ENCODE peak calls at places on chromosomes 1 and 21, in five cellular contexts. One of them, this sample, is unnamed.

GRCh38 chr1:224535641-224536040 is 80.5 kb upstream of the CNIH3 start:
- DNase-seq in upper lobe of left lung: no peak
- DNase-seq in ovary: no peak
- DNase-seq in tibial artery: no peak
- DNase-seq in fibroblast of the aortic adventitia: no peak
- DNase-seq in this sample: no peak

GRCh38 chr1:168803696-168804510 is 74.9 kb upstream of the DPT start:
- DNase-seq in ovary: no peak
- DNase-seq in fibroblast of the aortic adventitia: no peak
- DNase-seq in upper lobe of left lung: no peak
- DNase-seq in tibial artery: no peak
- DNase-seq in this sample: no peak

GRCh38 chr1:41898191-41898713 is 20.5 kb downstream of the HIVEP3 start:
- DNase-seq in tibial artery: no peak
- DNase-seq in fibroblast of the aortic adventitia: peak
- DNase-seq in ovary: no peak
- DNase-seq in upper lobe of left lung: peak
- DNase-seq in this sample: peak

GRCh38 chr1:21534674-21535378 is 25.6 kb downstream of the ALPL start:
- DNase-seq in upper lobe of left lung: peak
- DNase-seq in tibial artery: no peak
- DNase-seq in fibroblast of the aortic adventitia: peak
- DNase-seq in ovary: no peak
- DNase-seq in this sample: no peak

GRCh38 chr21:33559813-33560212 is 17.0 kb downstream of the SON start:
- DNase-seq in upper lobe of left lung: no peak
- DNase-seq in ovary: no peak
- DNase-seq in tibial artery: no peak
- DNase-seq in fibroblast of the aortic adventitia: no peak
- DNase-seq in this sample: no peak

GRCh38 chr1:15975358-15975804 is 520 bp downstream of the ZBTB17 start:
- DNase-seq in upper lobe of left lung: peak
- DNase-seq in tibial artery: no peak
- DNase-seq in ovary: no peak
- DNase-seq in fibroblast of the aortic adventitia: peak
- DNase-seq in this sample: no peak

GRCh38 chr1:176118985-176119384 is 88.1 kb downstream of the COP1 start:
- DNase-seq in fibroblast of the aortic adventitia: no peak
- DNase-seq in tibial artery: no peak
- DNase-seq in ovary: no peak
- DNase-seq in upper lobe of left lung: no peak
- DNase-seq in this sample: no peak

GRCh38 chr1:35873243-35873642 is 9.8 kb upstream of the AGO1 start:
- DNase-seq in fibroblast of the aortic adventitia: no peak
- DNase-seq in upper lobe of left lung: no peak
- DNase-seq in ovary: no peak
- DNase-seq in tibial artery: no peak
- DNase-seq in this sample: no peak

GRCh38 chr21:32515869-32516268 is 69.5 kb downstream of the TCP10L start:
- DNase-seq in fibroblast of the aortic adventitia: peak
- DNase-seq in ovary: no peak
- DNase-seq in tibial artery: no peak
- DNase-seq in upper lobe of left lung: no peak
- DNase-seq in this sample: no peak

DNA sequence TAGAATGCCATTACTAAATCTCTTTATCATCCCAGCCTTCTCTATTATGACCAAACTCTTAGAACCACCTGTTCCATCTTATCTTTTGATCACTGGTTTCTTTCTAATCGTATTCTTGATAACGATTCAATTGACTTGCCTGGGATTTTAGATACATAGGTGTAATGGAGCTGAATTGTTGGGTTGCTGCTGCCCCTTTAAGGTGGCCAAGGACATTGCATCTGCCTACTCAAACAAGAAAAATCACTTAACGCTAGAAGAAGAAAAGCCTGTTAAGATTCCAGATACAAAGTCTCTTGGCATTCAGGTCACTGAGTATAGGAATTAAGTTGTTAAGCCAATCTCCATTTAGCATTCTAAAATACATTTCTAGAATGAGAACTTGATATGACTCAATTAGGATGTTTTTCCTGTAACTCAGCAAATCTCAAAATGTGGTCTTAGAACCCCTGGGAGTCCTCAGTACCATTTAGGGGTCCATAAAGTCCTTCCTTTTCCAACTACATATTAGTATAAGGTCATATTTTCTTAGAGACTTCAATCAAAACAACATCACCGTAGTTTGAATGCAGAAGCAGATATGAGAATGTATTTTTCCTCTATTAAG is 12.4 kb downstream of the NEXN start:
- DNase-seq in upper lobe of left lung: peak
- DNase-seq in tibial artery: no peak
- DNase-seq in ovary: no peak
- DNase-seq in fibroblast of the aortic adventitia: peak
- DNase-seq in this sample: no peak
- TF ChIP-seq CTCF in upper lobe of left lung: peak
- TF ChIP-seq CTCF in tibial artery: peak
- TF ChIP-seq CTCF in ovary: peak
- TF ChIP-seq CTCF in fibroblast of the aortic adventitia: peak
- TF ChIP-seq CTCF in this sample: peak

DNA sequence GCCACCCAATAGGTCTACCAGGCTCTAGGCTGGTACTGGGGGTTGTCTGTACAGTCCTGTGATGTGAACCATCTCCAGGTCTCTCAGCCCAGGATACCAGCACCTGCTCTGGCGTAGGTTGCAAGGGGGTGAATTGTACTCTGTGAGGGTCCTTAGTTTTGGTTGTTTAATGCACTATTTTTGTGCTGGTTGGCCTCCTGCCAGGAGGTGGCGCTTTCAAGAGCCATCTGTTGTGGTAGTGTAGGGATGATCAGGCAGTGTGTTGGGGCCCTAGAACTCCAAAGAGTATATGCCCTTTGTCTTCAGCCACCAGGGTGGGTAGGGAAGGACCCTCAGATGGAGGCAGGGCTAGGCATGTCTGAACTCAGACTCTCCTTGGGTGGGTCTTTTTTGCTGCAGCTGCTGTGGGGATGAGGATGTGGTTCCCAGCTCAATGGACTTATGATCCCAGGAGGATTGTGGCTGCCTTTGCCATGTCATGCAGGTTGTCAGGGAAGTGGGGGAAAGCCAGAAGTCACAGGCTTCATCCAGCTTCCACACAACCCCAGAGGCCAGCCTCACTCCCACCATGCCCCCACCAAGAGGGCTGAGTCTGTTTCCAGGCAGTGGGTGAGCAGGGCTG is 301.8 kb upstream of the CHRM3 start:
- DNase-seq in tibial artery: no peak
- DNase-seq in upper lobe of left lung: no peak
- DNase-seq in ovary: no peak
- DNase-seq in fibroblast of the aortic adventitia: no peak
- DNase-seq in this sample: no peak
- TF ChIP-seq CTCF in tibial artery: no peak
- TF ChIP-seq CTCF in upper lobe of left lung: no peak
- TF ChIP-seq CTCF in ovary: no peak
- TF ChIP-seq CTCF in fibroblast of the aortic adventitia: no peak
- TF ChIP-seq CTCF in this sample: no peak

GRCh38 chr1:185585770-185586169 is 148.4 kb upstream of the HMCN1 start:
- DNase-seq in tibial artery: no peak
- DNase-seq in upper lobe of left lung: no peak
- DNase-seq in fibroblast of the aortic adventitia: no peak
- DNase-seq in ovary: no peak
- DNase-seq in this sample: no peak
- TF ChIP-seq CTCF in tibial artery: no peak
- TF ChIP-seq CTCF in upper lobe of left lung: no peak
- TF ChIP-seq CTCF in fibroblast of the aortic adventitia: no peak
- TF ChIP-seq CTCF in ovary: no peak
- TF ChIP-seq CTCF in this sample: no peak

GRCh38 chr1:231814031-231814430 is 187.4 kb downstream of the DISC1 start:
- DNase-seq in ovary: no peak
- DNase-seq in tibial artery: no peak
- DNase-seq in upper lobe of left lung: no peak
- DNase-seq in fibroblast of the aortic adventitia: no peak
- DNase-seq in this sample: no peak

GRCh38 chr1:231818342-231818741 is 191.8 kb downstream of the DISC1 start:
- DNase-seq in fibroblast of the aortic adventitia: peak
- DNase-seq in upper lobe of left lung: no peak
- DNase-seq in ovary: no peak
- DNase-seq in tibial artery: no peak
- DNase-seq in this sample: no peak

GRCh38 chr1:231810415-231810814 is 183.8 kb downstream of the DISC1 start:
- DNase-seq in upper lobe of left lung: no peak
- DNase-seq in ovary: no peak
- DNase-seq in fibroblast of the aortic adventitia: no peak
- DNase-seq in tibial artery: no peak
- DNase-seq in this sample: no peak

GRCh38 chr1:231817813-231818212 is 191.2 kb downstream of the DISC1 start:
- DNase-seq in upper lobe of left lung: no peak
- DNase-seq in tibial artery: no peak
- DNase-seq in fibroblast of the aortic adventitia: no peak
- DNase-seq in ovary: no peak
- DNase-seq in this sample: no peak

GRCh38 chr1:231814536-231814935 is 187.9 kb downstream of the DISC1 start:
- DNase-seq in fibroblast of the aortic adventitia: no peak
- DNase-seq in ovary: no peak
- DNase-seq in tibial artery: no peak
- DNase-seq in upper lobe of left lung: no peak
- DNase-seq in this sample: no peak
- TF ChIP-seq CTCF in fibroblast of the aortic adventitia: no peak
- TF ChIP-seq CTCF in ovary: no peak
- TF ChIP-seq CTCF in tibial artery: no peak
- TF ChIP-seq CTCF in upper lobe of left lung: no peak
- TF ChIP-seq CTCF in this sample: no peak

DNA sequence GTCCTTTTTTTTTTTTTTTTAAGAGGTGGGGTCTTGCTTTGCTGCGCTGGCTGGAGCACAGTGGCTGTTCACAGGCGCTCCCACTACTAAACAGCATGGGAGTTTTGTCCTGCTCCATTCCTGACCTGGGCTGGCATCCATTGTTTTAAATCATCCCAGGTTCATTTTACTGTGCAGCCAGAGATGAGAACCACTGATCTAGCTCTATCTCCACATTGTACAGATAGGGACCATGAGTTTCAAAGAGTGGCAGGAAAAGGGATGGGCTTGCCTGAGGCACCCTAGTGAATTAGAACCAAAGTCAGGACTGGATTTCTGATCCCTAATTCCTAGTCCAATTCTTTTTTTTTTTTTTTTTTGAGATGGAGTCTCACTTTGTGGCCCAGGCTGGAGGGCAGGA is 7.2 kb upstream of the TMEM222 start:
- DNase-seq in fibroblast of the aortic adventitia: no peak
- DNase-seq in tibial artery: no peak
- DNase-seq in ovary: no peak
- DNase-seq in upper lobe of left lung: no peak
- DNase-seq in this sample: no peak
- TF ChIP-seq CTCF in fibroblast of the aortic adventitia: no peak
- TF ChIP-seq CTCF in tibial artery: no peak
- TF ChIP-seq CTCF in ovary: no peak
- TF ChIP-seq CTCF in upper lobe of left lung: no peak
- TF ChIP-seq CTCF in this sample: no peak

DNA sequence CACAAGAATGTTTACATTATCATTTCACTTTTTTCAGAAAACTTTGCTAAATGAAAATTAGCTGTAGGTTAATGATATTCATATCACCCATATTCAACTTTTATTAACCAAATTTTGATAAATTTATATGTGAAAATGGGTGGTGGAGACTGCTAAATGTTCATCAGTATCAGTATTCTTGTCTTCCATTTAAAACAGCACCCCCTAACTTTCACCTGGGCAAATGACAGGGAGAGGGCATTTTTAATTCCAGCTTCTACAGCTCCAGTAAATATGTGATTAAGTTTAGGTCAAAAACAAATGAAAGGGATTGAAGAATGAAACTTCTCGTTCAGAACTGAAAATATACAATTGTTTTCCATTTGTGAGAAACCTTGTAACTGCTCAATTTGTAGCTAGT is 722.2 kb downstream of the KCNT2 start:
- DNase-seq in upper lobe of left lung: no peak
- DNase-seq in ovary: no peak
- DNase-seq in tibial artery: no peak
- DNase-seq in fibroblast of the aortic adventitia: no peak
- DNase-seq in this sample: no peak
- TF ChIP-seq CTCF in upper lobe of left lung: no peak
- TF ChIP-seq CTCF in ovary: no peak
- TF ChIP-seq CTCF in tibial artery: no peak
- TF ChIP-seq CTCF in fibroblast of the aortic adventitia: no peak
- TF ChIP-seq CTCF in this sample: peak

GRCh38 chr1:117967472-117967871 is 37.9 kb downstream of the WDR3 start:
- DNase-seq in fibroblast of the aortic adventitia: peak
- DNase-seq in tibial artery: no peak
- DNase-seq in ovary: no peak
- DNase-seq in upper lobe of left lung: no peak
- DNase-seq in this sample: no peak
- TF ChIP-seq CTCF in fibroblast of the aortic adventitia: peak
- TF ChIP-seq CTCF in tibial artery: no peak
- TF ChIP-seq CTCF in ovary: no peak
- TF ChIP-seq CTCF in upper lobe of left lung: no peak
- TF ChIP-seq CTCF in this sample: peak